ENCODE peak calls at places on chromosomes 1 and 21, in five cellular contexts. One of them, this sample, is unnamed.

GRCh38 chr1:196577386-196577785 is 30.9 kb downstream of the KCNT2 start:
- DNase-seq in AG08395: no peak
- DNase-seq in hippocampal formation: no peak
- DNase-seq in NCI-H2081: no peak
- DNase-seq in HFFc6: no peak
- DNase-seq in this sample: no peak

GRCh38 chr1:184686540-184686939 is 68.1 kb downstream of the EDEM3 start:
- DNase-seq in AG08395: no peak
- DNase-seq in hippocampal formation: no peak
- DNase-seq in NCI-H2081: no peak
- DNase-seq in HFFc6: no peak
- DNase-seq in this sample: no peak

GRCh38 chr21:44490816-44491215 is 35.5 kb downstream of the LRRC3 start:
- DNase-seq in AG08395: no peak
- DNase-seq in hippocampal formation: no peak
- DNase-seq in NCI-H2081: no peak
- DNase-seq in HFFc6: no peak
- DNase-seq in this sample: peak

GRCh38 chr1:63157085-63157484 is 165.3 kb upstream of the FOXD3 start:
- DNase-seq in AG08395: no peak
- DNase-seq in hippocampal formation: no peak
- DNase-seq in NCI-H2081: no peak
- DNase-seq in HFFc6: no peak
- DNase-seq in this sample: no peak

GRCh38 chr1:109379907-109380306 is 17.8 kb downstream of the SORT1 start:
- DNase-seq in AG08395: no peak
- DNase-seq in hippocampal formation: no peak
- DNase-seq in NCI-H2081: no peak
- DNase-seq in HFFc6: no peak
- DNase-seq in this sample: no peak

GRCh38 chr1:167137285-167138192 is 43.7 kb downstream of the STYXL2 start:
- DNase-seq in AG08395: no peak
- DNase-seq in hippocampal formation: no peak
- DNase-seq in NCI-H2081: no peak
- DNase-seq in HFFc6: no peak
- DNase-seq in this sample: no peak

GRCh38 chr1:87226341-87226760 is 102.3 kb upstream of the LMO4 start:
- DNase-seq in AG08395: peak
- DNase-seq in hippocampal formation: no peak
- DNase-seq in NCI-H2081: no peak
- DNase-seq in HFFc6: peak
- DNase-seq in this sample: peak

GRCh38 chr21:34126269-34126668 is 52.9 kb downstream of the MRPS6 start:
- DNase-seq in AG08395: peak
- DNase-seq in hippocampal formation: no peak
- DNase-seq in NCI-H2081: peak
- DNase-seq in HFFc6: peak
- DNase-seq in this sample: no peak

GRCh38 chr1:15956150-15956549 is 19.8 kb downstream of the ZBTB17 start:
- DNase-seq in AG08395: peak
- DNase-seq in hippocampal formation: no peak
- DNase-seq in NCI-H2081: no peak
- DNase-seq in HFFc6: peak
- DNase-seq in this sample: peak

GRCh38 chr1:182952677-182953444 is at the start of gene SHCBP1L:
- DNase-seq in AG08395: no peak
- DNase-seq in hippocampal formation: no peak
- DNase-seq in NCI-H2081: no peak
- DNase-seq in HFFc6: no peak
- DNase-seq in this sample: peak

GRCh38 chr1:184745929-184746583 is 8.6 kb downstream of the EDEM3 start:
- DNase-seq in AG08395: no peak
- DNase-seq in hippocampal formation: no peak
- DNase-seq in NCI-H2081: no peak
- DNase-seq in HFFc6: no peak
- DNase-seq in this sample: no peak

GRCh38 chr1:186404454-186405051 is 28.9 kb downstream of the ODR4 start:
- DNase-seq in AG08395: peak
- DNase-seq in hippocampal formation: no peak
- DNase-seq in NCI-H2081: peak
- DNase-seq in HFFc6: peak
- DNase-seq in this sample: peak

GRCh38 chr1:96473791-96474452 is 247.7 kb upstream of the PTBP2 start:
- DNase-seq in AG08395: peak
- DNase-seq in hippocampal formation: no peak
- DNase-seq in NCI-H2081: no peak
- DNase-seq in HFFc6: no peak
- DNase-seq in this sample: peak

GRCh38 chr1:191993549-191993948 is 164.7 kb upstream of the RGS18 start:
- DNase-seq in AG08395: no peak
- DNase-seq in hippocampal formation: no peak
- DNase-seq in NCI-H2081: peak
- DNase-seq in HFFc6: peak
- DNase-seq in this sample: no peak

GRCh38 chr1:117673405-117673804 is 67.6 kb downstream of the TENT5C start:
- DNase-seq in AG08395: peak
- DNase-seq in hippocampal formation: no peak
- DNase-seq in NCI-H2081: no peak
- DNase-seq in HFFc6: peak
- DNase-seq in this sample: peak

GRCh38 chr1:234844479-234845031 is 234.6 kb upstream of the IRF2BP2 start:
- DNase-seq in AG08395: no peak
- DNase-seq in hippocampal formation: no peak
- DNase-seq in NCI-H2081: no peak
- DNase-seq in HFFc6: no peak
- DNase-seq in this sample: no peak

GRCh38 chr1:64843675-64844074 is 98.8 kb downstream of the RAVER2 start:
- DNase-seq in AG08395: no peak
- DNase-seq in hippocampal formation: no peak
- DNase-seq in NCI-H2081: no peak
- DNase-seq in HFFc6: no peak
- DNase-seq in this sample: no peak

GRCh38 chr1:40030528-40031135 is 9.9 kb upstream of the CAP1 start:
- DNase-seq in AG08395: peak
- DNase-seq in hippocampal formation: no peak
- DNase-seq in NCI-H2081: no peak
- DNase-seq in HFFc6: no peak
- DNase-seq in this sample: no peak

GRCh38 chr1:160567858-160568682 is 11.2 kb downstream of the CD84 start:
- DNase-seq in AG08395: no peak
- DNase-seq in hippocampal formation: no peak
- DNase-seq in NCI-H2081: no peak
- DNase-seq in HFFc6: no peak
- DNase-seq in this sample: no peak

GRCh38 chr21:36076878-36077658 is 7.2 kb downstream of the CBR1 start:
- DNase-seq in AG08395: no peak
- DNase-seq in hippocampal formation: no peak
- DNase-seq in NCI-H2081: no peak
- DNase-seq in HFFc6: no peak
- DNase-seq in this sample: peak

GRCh38 chr1:15616704-15617172 is 520 bp upstream of the DDI2 start:
- DNase-seq in AG08395: peak
- DNase-seq in hippocampal formation: no peak
- DNase-seq in NCI-H2081: no peak
- DNase-seq in HFFc6: no peak
- DNase-seq in this sample: no peak

GRCh38 chr1:8745749-8746390 is 71.6 kb downstream of the RERE start:
- DNase-seq in AG08395: no peak
- DNase-seq in hippocampal formation: no peak
- DNase-seq in NCI-H2081: no peak
- DNase-seq in HFFc6: no peak
- DNase-seq in this sample: no peak

GRCh38 chr21:41892726-41893125 is 13.6 kb upstream of the PRDM15 start:
- DNase-seq in AG08395: no peak
- DNase-seq in hippocampal formation: no peak
- DNase-seq in NCI-H2081: no peak
- DNase-seq in HFFc6: no peak
- DNase-seq in this sample: no peak

GRCh38 chr1:5884110-5884509 is 108.1 kb downstream of the NPHP4 start:
- DNase-seq in AG08395: no peak
- DNase-seq in hippocampal formation: no peak
- DNase-seq in NCI-H2081: no peak
- DNase-seq in HFFc6: no peak
- DNase-seq in this sample: peak

GRCh38 chr1:9689971-9690381 is 38.4 kb downstream of the PIK3CD start:
- DNase-seq in AG08395: peak
- DNase-seq in hippocampal formation: no peak
- DNase-seq in NCI-H2081: no peak
- DNase-seq in HFFc6: no peak
- DNase-seq in this sample: peak

GRCh38 chr1:30765610-30766434 is 8.2 kb upstream of the LAPTM5 start:
- DNase-seq in AG08395: no peak
- DNase-seq in hippocampal formation: no peak
- DNase-seq in NCI-H2081: no peak
- DNase-seq in HFFc6: no peak
- DNase-seq in this sample: no peak

GRCh38 chr21:37631319-37632117 is 264.9 kb downstream of the DYRK1A start:
- DNase-seq in AG08395: no peak
- DNase-seq in hippocampal formation: no peak
- DNase-seq in NCI-H2081: no peak
- DNase-seq in HFFc6: no peak
- DNase-seq in this sample: no peak

GRCh38 chr1:229119161-229119560 is 151.8 kb upstream of the RAB4A start:
- DNase-seq in AG08395: no peak
- DNase-seq in hippocampal formation: no peak
- DNase-seq in NCI-H2081: no peak
- DNase-seq in HFFc6: no peak
- DNase-seq in this sample: no peak